ENCODE peak calls at places on chromosomes 2 and 18, in four cellular contexts. One of them, this sample, is unnamed.
A peak's percentile ranks its signal among the peaks of the same experiment; 100 is the strongest.

GRCh38 chr2:134527398-134527797 is 191.4 kb downstream of the TMEM163 start:
- DNase-seq in mesenteric fat pad: no peak
- DNase-seq in cardiac septum: no peak
- DNase-seq in CD8-positive, alpha-beta memory T cell: no peak
- DNase-seq in this sample: no peak

GRCh38 chr18:71371951-71372605 is 1083.2 kb downstream of the SOCS6 start:
- DNase-seq in mesenteric fat pad: no peak
- DNase-seq in cardiac septum: no peak
- DNase-seq in CD8-positive, alpha-beta memory T cell: no peak
- DNase-seq in this sample: no peak

GRCh38 chr2:70805987-70806386 is 14.4 kb downstream of the CLEC4F start:
- DNase-seq in CD8-positive, alpha-beta memory T cell: no peak
- DNase-seq in mesenteric fat pad: no peak
- DNase-seq in cardiac septum: no peak
- DNase-seq in this sample: no peak

GRCh38 chr2:237511421-237511820 is 24.4 kb downstream of the MLPH start:
- DNase-seq in CD8-positive, alpha-beta memory T cell: no peak
- DNase-seq in mesenteric fat pad: no peak
- DNase-seq in cardiac septum: no peak
- DNase-seq in this sample: no peak

GRCh38 chr18:73296686-73297085 is 428.9 kb upstream of the NETO1 start:
- DNase-seq in cardiac septum: no peak
- DNase-seq in mesenteric fat pad: no peak
- DNase-seq in CD8-positive, alpha-beta memory T cell: no peak
- DNase-seq in this sample: no peak

GRCh38 chr2:183759033-183759432 is 634.8 kb downstream of the NUP35 start:
- DNase-seq in mesenteric fat pad: no peak
- DNase-seq in cardiac septum: no peak
- DNase-seq in CD8-positive, alpha-beta memory T cell: no peak
- DNase-seq in this sample: no peak

GRCh38 chr2:108267117-108267516 is 21.6 kb upstream of the SULT1C2 start:
- DNase-seq in CD8-positive, alpha-beta memory T cell: no peak
- DNase-seq in cardiac septum: no peak
- DNase-seq in mesenteric fat pad: no peak
- DNase-seq in this sample: no peak

GRCh38 chr18:6059551-6059950 is 164.2 kb upstream of the TMEM200C start:
- DNase-seq in cardiac septum: no peak
- DNase-seq in CD8-positive, alpha-beta memory T cell: no peak
- DNase-seq in mesenteric fat pad: no peak
- DNase-seq in this sample: no peak

GRCh38 chr2:119283873-119284331 is 60.3 kb downstream of the STEAP3 start:
- DNase-seq in mesenteric fat pad: no peak
- DNase-seq in cardiac septum: peak; percentile 80
- DNase-seq in CD8-positive, alpha-beta memory T cell: no peak
- DNase-seq in this sample: peak; percentile 88

GRCh38 chr18:7646174-7646886 is 79.2 kb downstream of the PTPRM start:
- DNase-seq in cardiac septum: no peak
- DNase-seq in mesenteric fat pad: no peak
- DNase-seq in CD8-positive, alpha-beta memory T cell: no peak
- DNase-seq in this sample: no peak

GRCh38 chr2:71787108-71787415 is 333.7 kb downstream of the DYSF start:
- DNase-seq in cardiac septum: no peak
- DNase-seq in mesenteric fat pad: no peak
- DNase-seq in CD8-positive, alpha-beta memory T cell: no peak
- DNase-seq in this sample: no peak

GRCh38 chr2:233029321-233029720 is 3.2 kb upstream of the NEU2 start:
- DNase-seq in cardiac septum: no peak
- DNase-seq in CD8-positive, alpha-beta memory T cell: no peak
- DNase-seq in mesenteric fat pad: no peak
- DNase-seq in this sample: peak; percentile 20

GRCh38 chr2:8680931-8681760 is 710 bp upstream of the ID2 start:
- DNase-seq in CD8-positive, alpha-beta memory T cell: peak; percentile 57
- DNase-seq in cardiac septum: peak; percentile 76
- DNase-seq in mesenteric fat pad: no peak
- DNase-seq in this sample: peak; percentile 92

GRCh38 chr2:143635936-143636335 is 506.7 kb downstream of the ARHGAP15 start:
- DNase-seq in cardiac septum: no peak
- DNase-seq in CD8-positive, alpha-beta memory T cell: no peak
- DNase-seq in mesenteric fat pad: no peak
- DNase-seq in this sample: no peak

GRCh38 chr18:49024808-49025361 is 74.1 kb upstream of the SMAD7 start:
- DNase-seq in CD8-positive, alpha-beta memory T cell: no peak
- DNase-seq in mesenteric fat pad: peak; percentile 65
- DNase-seq in cardiac septum: no peak
- DNase-seq in this sample: no peak

GRCh38 chr2:232230557-232230956 is 148.0 kb upstream of the ALPP start:
- DNase-seq in cardiac septum: no peak
- DNase-seq in CD8-positive, alpha-beta memory T cell: no peak
- DNase-seq in mesenteric fat pad: no peak
- DNase-seq in this sample: no peak

GRCh38 chr2:48528431-48528830 is 1.5 kb upstream of the STON1 start:
- DNase-seq in mesenteric fat pad: no peak
- DNase-seq in CD8-positive, alpha-beta memory T cell: no peak
- DNase-seq in cardiac septum: no peak
- DNase-seq in this sample: no peak

GRCh38 chr18:48828201-48828580 is 122.6 kb downstream of the SMAD7 start:
- DNase-seq in cardiac septum: no peak
- DNase-seq in CD8-positive, alpha-beta memory T cell: no peak
- DNase-seq in mesenteric fat pad: no peak
- DNase-seq in this sample: no peak

GRCh38 chr2:136376211-136376610 is 258.3 kb upstream of the CXCR4 start:
- DNase-seq in CD8-positive, alpha-beta memory T cell: no peak
- DNase-seq in cardiac septum: no peak
- DNase-seq in mesenteric fat pad: no peak
- DNase-seq in this sample: no peak

GRCh38 chr2:231737761-231738160 is 29.4 kb downstream of the PTMA start:
- DNase-seq in mesenteric fat pad: no peak
- DNase-seq in CD8-positive, alpha-beta memory T cell: no peak
- DNase-seq in cardiac septum: no peak
- DNase-seq in this sample: no peak

GRCh38 chr2:220509921-220510320 is 882.5 kb downstream of the SLC4A3 start:
- DNase-seq in CD8-positive, alpha-beta memory T cell: no peak
- DNase-seq in cardiac septum: no peak
- DNase-seq in mesenteric fat pad: no peak
- DNase-seq in this sample: no peak